ENCODE peak calls at places on chromosomes 16 and 17, in six cellular contexts. O is GM12878, Y is K562, E is H1, I is GM12892, Q is HepG2. P is an unnamed sample.

GRCh38 chr17:50627782-50628601 is 6.7 kb upstream of the ABCC3 start:
- DNase-seq in O (no peak), Y (no peak), E (no peak), I (no peak), Q (peak), P (no peak)

GRCh38 chr17:75549246-75550138 is 24.0 kb downstream of the LLGL2 start:
- DNase-seq in O (no peak), Y (peak), E (peak), I (no peak), Q (peak), P (no peak)

GRCh38 chr17:51948128-51948527 is 210.4 kb downstream of the CA10 start:
- DNase-seq in O (no peak), Y (no peak), E (no peak), I (no peak), Q (no peak), P (no peak)

GRCh38 chr16:76900285-76901263 is 290.4 kb upstream of the MON1B start:
- DNase-seq in O (no peak), Y (no peak), E (no peak), I (no peak), Q (no peak), P (no peak)

GRCh38 chr17:31627960-31628359 is 231.1 kb downstream of the COPRS start:
- DNase-seq in O (no peak), Y (no peak), E (no peak), I (no peak), Q (no peak), P (no peak)

GRCh38 chr16:67431077-67431804 is at the start of gene HSD11B2:
- DNase-seq in O (no peak), Y (peak), E (peak), I (no peak), Q (no peak), P (peak)

GRCh38 chr17:63171428-63172205 is 205.6 kb downstream of the TANC2 start:
- DNase-seq in O (no peak), Y (no peak), E (no peak), I (no peak), Q (no peak), P (no peak)

GRCh38 chr17:82871056-82871775 is 31.4 kb upstream of the ZNF750 start:
- DNase-seq in O (peak), Y (no peak), E (no peak), I (peak), Q (no peak), P (peak)

GRCh38 chr17:71472809-71473789 is 647.7 kb upstream of the SOX9 start:
- DNase-seq in O (no peak), Y (peak), E (no peak), I (peak), Q (peak), P (peak)

GRCh38 chr17:19664821-19665181 is 16.2 kb downstream of the ALDH3A2 start:
- DNase-seq in O (no peak), Y (no peak), E (no peak), I (no peak), Q (no peak), P (no peak)

GRCh38 chr16:75614247-75614897 is 8.7 kb downstream of the ADAT1 start:
- DNase-seq in O (no peak), Y (no peak), E (no peak), I (no peak), Q (no peak), P (no peak)

GRCh38 chr17:65783845-65784334 is 222.4 kb upstream of the AXIN2 start:
- DNase-seq in O (no peak), Y (no peak), E (no peak), I (no peak), Q (peak), P (no peak)

GRCh38 chr17:34201767-34202166 is 53.3 kb upstream of the CCL2 start:
- DNase-seq in O (no peak), Y (no peak), E (no peak), I (no peak), Q (no peak), P (no peak)

GRCh38 chr16:47008174-47008573 is 34.7 kb upstream of the DNAJA2 start:
- DNase-seq in O (no peak), Y (no peak), E (no peak), I (no peak), Q (no peak), P (no peak)

GRCh38 chr16:50671644-50672260 is 9.4 kb downstream of the SNX20 start:
- DNase-seq in O (no peak), Y (peak), E (peak), I (no peak), Q (peak), P (no peak)

DNA sequence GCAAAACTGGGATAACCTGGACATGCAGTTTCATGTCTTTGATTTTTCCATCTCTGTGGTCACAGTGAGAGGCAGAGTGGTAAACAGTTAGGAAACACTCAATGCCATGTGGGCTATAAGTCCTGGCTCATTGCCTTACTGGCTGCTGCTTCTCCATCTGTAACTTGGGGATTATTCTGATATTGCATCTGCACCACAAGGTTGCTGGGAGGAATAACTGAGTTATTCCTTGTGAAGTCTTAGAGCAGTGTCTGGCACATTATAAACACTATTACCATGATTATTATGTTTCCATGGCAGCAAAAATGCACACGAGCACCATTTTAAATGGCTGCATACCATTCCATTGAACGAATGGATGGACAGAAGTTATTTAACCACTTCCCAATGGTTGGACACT is 111.7 kb upstream of the CDH5 start:
- DNase-seq in O (no peak), Y (no peak), E (no peak), I (no peak), Q (no peak), P (no peak)
- TF ChIP-seq POLR2A in O (no peak), Y (no peak), E (no peak), I (no peak), Q (no peak), P (no peak)

GRCh38 chr16:48479955-48480354 is 94.7 kb upstream of the SIAH1 start:
- DNase-seq in O (no peak), Y (no peak), E (no peak), I (no peak), Q (peak), P (no peak)
- TF ChIP-seq TAF1 in O (no peak), Y (no peak), E (no peak), I (no peak), Q (no peak), P (no peak)

GRCh38 chr16:20136446-20136968 is 62.8 kb upstream of the GPR139 start:
- DNase-seq in O (no peak), Y (no peak), E (no peak), I (no peak), Q (no peak), P (no peak)

GRCh38 chr16:20137909-20138308 is 64.2 kb upstream of the GPR139 start:
- DNase-seq in O (no peak), Y (no peak), E (no peak), I (no peak), Q (no peak), P (no peak)

GRCh38 chr16:20137194-20137593 is 63.5 kb upstream of the GPR139 start:
- DNase-seq in O (no peak), Y (no peak), E (no peak), I (no peak), Q (no peak), P (no peak)
- TF ChIP-seq POLR2AphosphoS5 in O (no peak), Y (no peak), E (no peak), I (no peak), Q (no peak), P (no peak)

GRCh38 chr16:28951410-28951943 is 740 bp downstream of the NFATC2IP start:
- DNase-seq in O (no peak), Y (no peak), E (no peak), I (no peak), Q (no peak), P (no peak)

GRCh38 chr16:28946681-28947080 is 4.1 kb upstream of the NFATC2IP start:
- DNase-seq in O (no peak), Y (no peak), E (no peak), I (no peak), Q (no peak), P (no peak)

GRCh38 chr16:28950648-28951409 is at the start of gene NFATC2IP:
- DNase-seq in O (peak), Y (peak), E (peak), I (peak), Q (peak), P (peak)
- TF ChIP-seq POLR2A in O (peak), Y (peak), E (no peak), I (peak), Q (peak), P (peak)

GRCh38 chr17:3794890-3795757 is 5.9 kb downstream of the ITGAE start:
- DNase-seq in O (no peak), Y (no peak), E (no peak), I (no peak), Q (peak), P (no peak)
- TF ChIP-seq TAF1 in O (no peak), Y (no peak), E (no peak), I (no peak), Q (peak), P (no peak)

DNA sequence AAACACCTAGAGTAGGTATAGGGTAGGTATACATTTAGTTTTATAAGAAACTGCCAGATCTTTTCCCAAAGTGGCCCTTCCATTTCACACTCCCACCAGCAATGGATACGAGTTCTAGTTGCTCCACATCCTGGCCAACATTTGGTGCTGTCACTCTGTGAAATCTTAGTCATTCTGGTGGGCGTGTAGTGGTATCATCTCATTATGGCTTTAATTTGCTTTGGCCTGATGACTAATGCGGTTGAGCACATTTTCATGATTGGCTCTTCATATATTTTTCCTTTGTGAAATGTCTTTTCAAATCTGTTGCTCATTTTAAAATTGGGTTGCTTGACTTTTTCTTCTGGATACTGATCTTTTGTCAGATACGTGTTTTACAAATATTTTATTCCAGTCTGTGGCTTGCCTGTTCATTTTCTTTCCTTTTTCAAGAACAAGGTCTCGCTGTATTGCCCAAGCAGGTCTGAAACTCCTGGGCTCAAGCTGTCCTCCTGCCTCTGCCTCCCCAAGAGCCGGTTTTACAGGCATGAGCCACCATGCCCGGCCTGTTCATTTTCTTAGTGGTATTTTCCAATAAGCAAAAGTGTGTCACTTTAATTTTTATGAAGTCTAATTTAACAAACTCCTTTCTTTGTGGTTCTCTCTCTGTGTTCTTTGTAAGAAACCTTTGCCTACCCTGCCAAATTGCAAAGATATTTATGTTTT is 192.4 kb downstream of the SEC14L1 start:
- DNase-seq in O (no peak), Y (peak), E (no peak), I (no peak), Q (no peak), P (no peak)
- TF ChIP-seq POLR2AphosphoS5 in O (no peak), Y (no peak), E (no peak), I (no peak), Q (no peak), P (no peak)